ENCODE peak calls at places on chromosomes 6 and 20, in seven cellular contexts. T is ovary, Y is breast epithelium, K is uterus, J is IMR-90, F is HCT116, M is spleen. Q is an unnamed sample.
A peak's percentile ranks its signal among the peaks of the same experiment; 100 is the strongest.

GRCh38 chr6:39402239-39402751 is 79.8 kb upstream of the KCNK16 start:
- DNase-seq in T (no peak), Y (no peak), K (peak; percentile 33), J (no peak), F (no peak), M (no peak), Q (no peak)

GRCh38 chr6:150711584-150712501 is 112.2 kb downstream of the PLEKHG1 start:
- DNase-seq in T (peak; percentile 68), Y (no peak), K (no peak), J (no peak), F (no peak), M (no peak), Q (peak; percentile 33)

GRCh38 chr6:84268781-84269180 is 41.3 kb upstream of the CEP162 start:
- DNase-seq in T (no peak), Y (no peak), K (no peak), J (no peak), F (no peak), M (no peak), Q (no peak)

GRCh38 chr6:105609375-105609991 is 206.6 kb upstream of the PREP start:
- DNase-seq in T (peak; percentile 36), Y (peak; percentile 59), K (peak; percentile 25), J (peak; percentile 92), F (no peak), M (no peak), Q (no peak)

GRCh38 chr20:11178946-11179654 is 505.3 kb upstream of the JAG1 start:
- DNase-seq in T (no peak), Y (no peak), K (no peak), J (peak; percentile 88), F (peak; percentile 88), M (no peak), Q (no peak)

GRCh38 chr20:62846528-62846890 is 15.1 kb downstream of the TCFL5 start:
- DNase-seq in T (no peak), Y (no peak), K (no peak), J (no peak), F (no peak), M (peak; percentile 41), Q (no peak)

GRCh38 chr6:109722564-109723254 is 31.6 kb downstream of the FIG4 start:
- DNase-seq in T (no peak), Y (no peak), K (no peak), J (no peak), F (no peak), M (no peak), Q (no peak)

GRCh38 chr20:53088786-53089185 is 116.6 kb downstream of the TSHZ2 start:
- DNase-seq in T (no peak), Y (peak; percentile 66), K (no peak), J (no peak), F (no peak), M (no peak), Q (peak; percentile 46)

GRCh38 chr6:134995536-134995935 is 45.6 kb upstream of the ALDH8A1 start:
- DNase-seq in T (no peak), Y (no peak), K (no peak), J (no peak), F (no peak), M (no peak), Q (no peak)

GRCh38 chr20:53003420-53003819 is 31.3 kb downstream of the TSHZ2 start:
- DNase-seq in T (no peak), Y (no peak), K (no peak), J (no peak), F (no peak), M (no peak), Q (no peak)

GRCh38 chr6:46199387-46199786 is 28.6 kb upstream of the ENPP5 start:
- DNase-seq in T (no peak), Y (no peak), K (no peak), J (no peak), F (no peak), M (no peak), Q (no peak)

GRCh38 chr6:131062245-131063027 is 609 bp downstream of the EPB41L2 start:
- DNase-seq in T (peak; percentile 70), Y (no peak), K (peak; percentile 23), J (no peak), F (no peak), M (no peak), Q (no peak)

GRCh38 chr6:71489736-71490135 is 201.1 kb downstream of the OGFRL1 start:
- DNase-seq in T (no peak), Y (no peak), K (no peak), J (peak; percentile 90), F (peak; percentile 10), M (no peak), Q (no peak)

GRCh38 chr6:40492126-40492525 is 95.0 kb downstream of the LRFN2 start:
- DNase-seq in T (no peak), Y (no peak), K (no peak), J (no peak), F (no peak), M (no peak), Q (peak; percentile 5)

GRCh38 chr20:57093766-57094165 is 172.7 kb downstream of the BMP7 start:
- DNase-seq in T (no peak), Y (no peak), K (no peak), J (no peak), F (no peak), M (peak; percentile 47), Q (no peak)

GRCh38 chr20:64107736-64108457 is 532 bp upstream of the NPBWR2 start:
- DNase-seq in T (no peak), Y (no peak), K (no peak), J (no peak), F (no peak), M (peak; percentile 71), Q (no peak)

GRCh38 chr6:14472964-14473363 is 355.4 kb downstream of the CD83 start:
- DNase-seq in T (no peak), Y (no peak), K (no peak), J (peak; percentile 61), F (no peak), M (no peak), Q (no peak)

GRCh38 chr6:129731396-129731795 is 21.4 kb upstream of the ARHGAP18 start:
- DNase-seq in T (no peak), Y (no peak), K (no peak), J (no peak), F (no peak), M (no peak), Q (no peak)

DNA sequence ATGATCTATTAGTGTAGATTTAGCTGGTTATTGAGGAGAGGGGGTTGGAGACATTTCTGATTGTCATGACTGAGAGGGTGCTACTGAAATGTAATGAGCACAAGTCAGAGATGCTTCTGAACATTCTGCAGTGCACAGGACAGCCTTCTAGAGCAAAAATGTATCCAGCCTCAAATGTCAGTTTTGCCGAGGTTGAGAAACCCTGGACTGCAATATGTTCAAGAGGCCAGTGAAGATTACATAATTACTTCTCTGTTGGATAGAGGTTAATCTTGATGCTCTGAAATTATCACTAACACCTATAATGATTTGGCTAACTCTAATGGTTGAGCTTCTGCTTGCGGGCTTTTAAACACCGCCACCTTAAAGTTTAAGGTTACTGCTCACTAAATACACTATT is 3.4 kb upstream of the DUSP22 start:
- DNase-seq in T (no peak), Y (no peak), K (no peak), J (no peak), F (no peak), M (no peak), Q (no peak)
- H3K9me3 ChIP-seq in T (no peaks in the 10 kb centered on the region), Y (no peaks in the 10 kb centered on the region), K (no peaks in the 10 kb centered on the region), J (no peaks in the 10 kb centered on the region), F (no peaks in the 10 kb centered on the region), M (no peaks in the 10 kb centered on the region), Q (no peaks in the 10 kb centered on the region)

GRCh38 chr6:35392773-35393672 is 50.7 kb downstream of the PPARD start:
- DNase-seq in T (peak; percentile 71), Y (no peak), K (no peak), J (no peak), F (no peak), M (no peak), Q (no peak)

GRCh38 chr6:35392111-35392702 is 49.8 kb downstream of the PPARD start:
- DNase-seq in T (peak; percentile 77), Y (peak; percentile 73), K (peak; percentile 29), J (no peak), F (no peak), M (no peak), Q (peak; percentile 88)

GRCh38 chr6:35388772-35389352 is 46.5 kb downstream of the PPARD start:
- DNase-seq in T (no peak), Y (no peak), K (no peak), J (no peak), F (no peak), M (no peak), Q (no peak)

GRCh38 chr6:35388023-35388422 is 45.7 kb downstream of the PPARD start:
- DNase-seq in T (no peak), Y (no peak), K (no peak), J (no peak), F (no peak), M (no peak), Q (no peak)

DNA sequence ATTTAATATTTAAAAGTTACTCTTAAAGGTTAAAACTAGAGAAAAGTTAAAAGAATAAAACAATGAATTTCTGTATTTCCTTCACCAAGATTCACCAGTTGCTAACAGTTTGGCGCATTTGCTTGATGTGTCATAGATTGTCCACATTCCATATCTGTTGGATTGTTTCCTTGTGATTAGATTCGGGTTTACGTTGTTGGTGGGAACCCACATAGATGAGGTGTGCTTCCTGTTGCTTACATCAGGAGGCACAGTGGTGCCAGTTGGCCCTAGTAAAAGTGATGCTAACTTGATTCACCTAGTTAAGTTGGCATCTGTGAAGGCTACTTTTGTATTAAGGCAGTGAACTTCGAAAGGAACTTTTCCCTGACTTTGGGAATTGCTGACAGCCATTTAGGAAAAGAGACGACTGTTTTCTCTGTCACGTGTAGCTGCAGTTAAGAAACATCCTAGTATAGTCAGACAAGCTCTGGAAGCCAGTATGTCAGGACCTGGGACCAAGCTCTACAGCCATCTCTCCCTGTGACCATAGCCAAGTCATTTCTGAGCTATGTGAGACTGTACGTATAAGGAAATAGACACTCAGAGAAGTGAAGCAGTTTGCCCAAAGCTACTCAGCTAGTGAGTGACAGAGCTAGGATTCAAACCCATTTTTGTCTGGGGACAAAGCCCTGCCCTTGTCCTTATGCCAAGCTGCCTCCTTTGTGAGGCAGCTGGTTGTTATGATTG is 49.0 kb downstream of the PPARD start:
- DNase-seq in T (no peak), Y (no peak), K (no peak), J (peak; percentile 97), F (peak; percentile 70), M (no peak), Q (no peak)
- TF ChIP-seq CTCF in T (no peak), Y (no peak), K (no peak), J (peak; percentile 24), F (no peak), M (no peak), Q (no peak)

GRCh38 chr20:16542477-16542876 is 30.8 kb downstream of the KIF16B start:
- DNase-seq in T (no peak), Y (no peak), K (no peak), J (no peak), F (no peak), M (no peak), Q (no peak)
- TF ChIP-seq POLR2A in T (no peak), Y (no peak), K (no peak), J (no peak), F (no peak), M (no peak), Q (no peak)

DNA sequence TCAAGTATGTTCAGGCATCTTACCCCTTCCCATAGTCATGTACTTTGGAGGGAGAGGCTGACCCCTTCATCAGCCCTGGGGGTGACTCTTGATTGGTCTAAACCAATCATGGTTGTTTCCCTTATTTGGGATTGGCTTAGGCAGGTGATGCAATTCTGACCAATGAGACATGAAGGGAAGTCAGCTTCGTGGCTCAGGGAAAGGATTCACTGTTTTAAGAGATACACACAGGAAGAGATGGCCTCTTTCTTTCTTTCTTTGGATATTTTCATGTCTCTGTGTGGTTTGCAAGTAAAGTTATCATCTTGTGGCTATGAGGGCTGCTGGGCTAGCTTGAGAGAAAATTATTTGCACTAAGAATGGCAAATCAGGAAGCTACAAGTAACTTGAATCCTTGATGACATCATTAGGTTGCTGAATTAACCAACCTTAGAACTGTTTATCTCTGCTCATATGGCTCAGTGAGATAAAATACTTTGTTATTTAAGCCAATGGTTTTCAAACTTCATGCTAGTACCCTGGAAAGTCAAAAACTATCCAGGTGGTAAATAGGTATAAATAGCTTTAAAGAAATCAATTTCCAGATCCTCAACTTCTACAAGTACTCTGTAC is 144.2 kb upstream of the CENPW start:
- DNase-seq in T (no peak), Y (no peak), K (no peak), J (peak; percentile 49), F (no peak), M (no peak), Q (no peak)
- H3K9me3 ChIP-seq in T (no peaks in the 10 kb centered on the region), Y (no peaks in the 10 kb centered on the region), K (no peaks in the 10 kb centered on the region), J (no peaks in the 10 kb centered on the region), F (no peaks in the 10 kb centered on the region), M (no peaks in the 10 kb centered on the region), Q (no peaks in the 10 kb centered on the region)